ENCODE peak calls at places on chromosomes 1 and 21, in eight cellular contexts. One of them, this sample, is unnamed.

GRCh38 chr1:186812560-186812959 is 16.2 kb upstream of the PLA2G4A start:
- DNase-seq in fibroblast of lung: peak
- DNase-seq in H9: no peak
- DNase-seq in SJSA1: no peak
- DNase-seq in CD8-positive, alpha-beta T cell: no peak
- DNase-seq in PC-3: no peak
- DNase-seq in lung: no peak
- DNase-seq in mammary epithelial cell: peak
- DNase-seq in this sample: no peak

GRCh38 chr1:9422921-9423505 is 116.3 kb upstream of the SLC25A33 start:
- DNase-seq in fibroblast of lung: no peak
- DNase-seq in H9: no peak
- DNase-seq in SJSA1: no peak
- DNase-seq in CD8-positive, alpha-beta T cell: no peak
- DNase-seq in PC-3: no peak
- DNase-seq in lung: no peak
- DNase-seq in mammary epithelial cell: no peak
- DNase-seq in this sample: no peak

GRCh38 chr1:21854090-21854750 is 42.2 kb downstream of the LDLRAD2 start:
- DNase-seq in fibroblast of lung: no peak
- DNase-seq in H9: no peak
- DNase-seq in SJSA1: no peak
- DNase-seq in CD8-positive, alpha-beta T cell: no peak
- DNase-seq in PC-3: no peak
- DNase-seq in lung: no peak
- DNase-seq in mammary epithelial cell: no peak
- DNase-seq in this sample: no peak

GRCh38 chr1:200038645-200038986 is 11.1 kb downstream of the NR5A2 start:
- DNase-seq in fibroblast of lung: no peak
- DNase-seq in H9: peak
- DNase-seq in SJSA1: no peak
- DNase-seq in CD8-positive, alpha-beta T cell: no peak
- DNase-seq in PC-3: no peak
- DNase-seq in lung: no peak
- DNase-seq in mammary epithelial cell: no peak
- DNase-seq in this sample: no peak

GRCh38 chr1:230621290-230622022 is 20.8 kb upstream of the COG2 start:
- DNase-seq in fibroblast of lung: no peak
- DNase-seq in H9: no peak
- DNase-seq in SJSA1: no peak
- DNase-seq in CD8-positive, alpha-beta T cell: no peak
- DNase-seq in PC-3: no peak
- DNase-seq in lung: no peak
- DNase-seq in mammary epithelial cell: no peak
- DNase-seq in this sample: no peak

GRCh38 chr1:195158091-195158490 is 1450.1 kb downstream of the KCNT2 start:
- DNase-seq in fibroblast of lung: no peak
- DNase-seq in H9: peak
- DNase-seq in SJSA1: no peak
- DNase-seq in CD8-positive, alpha-beta T cell: no peak
- DNase-seq in PC-3: no peak
- DNase-seq in lung: no peak
- DNase-seq in mammary epithelial cell: no peak
- DNase-seq in this sample: no peak

GRCh38 chr1:192489748-192490147 is 85.8 kb upstream of the RGS1 start:
- DNase-seq in fibroblast of lung: peak
- DNase-seq in H9: peak
- DNase-seq in SJSA1: no peak
- DNase-seq in CD8-positive, alpha-beta T cell: no peak
- DNase-seq in PC-3: peak
- DNase-seq in lung: no peak
- DNase-seq in mammary epithelial cell: peak
- DNase-seq in this sample: no peak

GRCh38 chr1:216778763-216779162 is 55.5 kb upstream of the ESRRG start:
- DNase-seq in fibroblast of lung: no peak
- DNase-seq in H9: no peak
- DNase-seq in SJSA1: no peak
- DNase-seq in CD8-positive, alpha-beta T cell: no peak
- DNase-seq in PC-3: no peak
- DNase-seq in lung: no peak
- DNase-seq in mammary epithelial cell: no peak
- DNase-seq in this sample: no peak

GRCh38 chr1:240366636-240367035 is 245.3 kb downstream of the GREM2 start:
- DNase-seq in fibroblast of lung: no peak
- DNase-seq in H9: no peak
- DNase-seq in SJSA1: no peak
- DNase-seq in CD8-positive, alpha-beta T cell: no peak
- DNase-seq in PC-3: no peak
- DNase-seq in lung: no peak
- DNase-seq in mammary epithelial cell: no peak
- DNase-seq in this sample: no peak

GRCh38 chr21:28639742-28640141 is 352.9 kb downstream of the LTN1 start:
- DNase-seq in fibroblast of lung: peak
- DNase-seq in H9: no peak
- DNase-seq in SJSA1: no peak
- DNase-seq in CD8-positive, alpha-beta T cell: no peak
- DNase-seq in PC-3: no peak
- DNase-seq in lung: no peak
- DNase-seq in mammary epithelial cell: peak
- DNase-seq in this sample: no peak
- H3K27ac ChIP-seq in fibroblast of lung: no peak
- H3K27ac ChIP-seq in H9: no peak
- H3K27ac ChIP-seq in SJSA1: no peak
- H3K27ac ChIP-seq in CD8-positive, alpha-beta T cell: no peak
- H3K27ac ChIP-seq in PC-3: no peak
- H3K27ac ChIP-seq in lung: no peak
- H3K27ac ChIP-seq in mammary epithelial cell: no peak
- H3K27ac ChIP-seq in this sample: no peak

GRCh38 chr1:151728151-151728711 is 6.9 kb downstream of the RIIAD1 start:
- DNase-seq in fibroblast of lung: peak
- DNase-seq in H9: peak
- DNase-seq in SJSA1: no peak
- DNase-seq in CD8-positive, alpha-beta T cell: no peak
- DNase-seq in PC-3: no peak
- DNase-seq in lung: no peak
- DNase-seq in mammary epithelial cell: no peak
- DNase-seq in this sample: no peak
- H3K27ac ChIP-seq in fibroblast of lung: no peak
- H3K27ac ChIP-seq in H9: no peak
- H3K27ac ChIP-seq in SJSA1: no peak
- H3K27ac ChIP-seq in CD8-positive, alpha-beta T cell: no peak
- H3K27ac ChIP-seq in PC-3: no peak
- H3K27ac ChIP-seq in lung: no peak
- H3K27ac ChIP-seq in mammary epithelial cell: no peak
- H3K27ac ChIP-seq in this sample: no peak

GRCh38 chr1:213136190-213136917 is 85.3 kb downstream of the RPS6KC1 start:
- DNase-seq in fibroblast of lung: no peak
- DNase-seq in H9: no peak
- DNase-seq in SJSA1: no peak
- DNase-seq in CD8-positive, alpha-beta T cell: no peak
- DNase-seq in PC-3: no peak
- DNase-seq in lung: no peak
- DNase-seq in mammary epithelial cell: no peak
- DNase-seq in this sample: no peak
- H3K27ac ChIP-seq in fibroblast of lung: no peak
- H3K27ac ChIP-seq in H9: no peak
- H3K27ac ChIP-seq in SJSA1: no peak
- H3K27ac ChIP-seq in CD8-positive, alpha-beta T cell: no peak
- H3K27ac ChIP-seq in PC-3: no peak
- H3K27ac ChIP-seq in lung: no peak
- H3K27ac ChIP-seq in mammary epithelial cell: no peak
- H3K27ac ChIP-seq in this sample: no peak

GRCh38 chr1:231705860-231706553 is 79.4 kb downstream of the DISC1 start:
- DNase-seq in fibroblast of lung: no peak
- DNase-seq in H9: no peak
- DNase-seq in SJSA1: no peak
- DNase-seq in CD8-positive, alpha-beta T cell: no peak
- DNase-seq in PC-3: no peak
- DNase-seq in lung: no peak
- DNase-seq in mammary epithelial cell: no peak
- DNase-seq in this sample: no peak

GRCh38 chr1:231702321-231702720 is 75.7 kb downstream of the DISC1 start:
- DNase-seq in fibroblast of lung: no peak
- DNase-seq in H9: no peak
- DNase-seq in SJSA1: no peak
- DNase-seq in CD8-positive, alpha-beta T cell: no peak
- DNase-seq in PC-3: no peak
- DNase-seq in lung: no peak
- DNase-seq in mammary epithelial cell: no peak
- DNase-seq in this sample: no peak

GRCh38 chr1:231699769-231700168 is 73.2 kb downstream of the DISC1 start:
- DNase-seq in fibroblast of lung: peak
- DNase-seq in H9: no peak
- DNase-seq in SJSA1: no peak
- DNase-seq in CD8-positive, alpha-beta T cell: no peak
- DNase-seq in PC-3: no peak
- DNase-seq in lung: no peak
- DNase-seq in mammary epithelial cell: no peak
- DNase-seq in this sample: no peak

GRCh38 chr1:231701306-231701705 is 74.7 kb downstream of the DISC1 start:
- DNase-seq in fibroblast of lung: no peak
- DNase-seq in H9: no peak
- DNase-seq in SJSA1: no peak
- DNase-seq in CD8-positive, alpha-beta T cell: no peak
- DNase-seq in PC-3: no peak
- DNase-seq in lung: no peak
- DNase-seq in mammary epithelial cell: no peak
- DNase-seq in this sample: no peak

GRCh38 chr1:231702804-231703203 is 76.2 kb downstream of the DISC1 start:
- DNase-seq in fibroblast of lung: peak
- DNase-seq in H9: no peak
- DNase-seq in SJSA1: no peak
- DNase-seq in CD8-positive, alpha-beta T cell: no peak
- DNase-seq in PC-3: peak
- DNase-seq in lung: no peak
- DNase-seq in mammary epithelial cell: peak
- DNase-seq in this sample: no peak
- H3K27ac ChIP-seq in fibroblast of lung: no peak
- H3K27ac ChIP-seq in H9: no peak
- H3K27ac ChIP-seq in SJSA1: no peak
- H3K27ac ChIP-seq in CD8-positive, alpha-beta T cell: no peak
- H3K27ac ChIP-seq in PC-3: no peak
- H3K27ac ChIP-seq in lung: no peak
- H3K27ac ChIP-seq in mammary epithelial cell: no peak
- H3K27ac ChIP-seq in this sample: no peak